ENCODE peak calls at places on chromosomes 4 and X, in six cellular contexts. One of them, this sample, is unnamed.

GRCh38 chrX:32598707-32599106 is 612.6 kb downstream of the DMD start:
- DNase-seq in WERI-Rb-1: no peak
- DNase-seq in IMR-90: no peak
- DNase-seq in DND-41: no peak
- DNase-seq in thoracic aorta: no peak
- DNase-seq in neural crest cell: no peak
- DNase-seq in this sample: no peak

GRCh38 chrX:20593836-20594235 is 327.1 kb upstream of the RPS6KA3 start:
- DNase-seq in WERI-Rb-1: no peak
- DNase-seq in IMR-90: no peak
- DNase-seq in DND-41: no peak
- DNase-seq in thoracic aorta: no peak
- DNase-seq in neural crest cell: no peak
- DNase-seq in this sample: no peak

GRCh38 chrX:1212532-1212931 is at the start of gene CRLF2:
- DNase-seq in WERI-Rb-1: no peak
- DNase-seq in IMR-90: no peak
- DNase-seq in DND-41: no peak
- DNase-seq in thoracic aorta: no peak
- DNase-seq in neural crest cell: no peak
- DNase-seq in this sample: peak; percentile 41

GRCh38 chr4:37958932-37959331 is 1.3 kb upstream of the PTTG2 start:
- DNase-seq in WERI-Rb-1: no peak
- DNase-seq in IMR-90: no peak
- DNase-seq in DND-41: no peak
- DNase-seq in thoracic aorta: no peak
- DNase-seq in neural crest cell: no peak
- DNase-seq in this sample: no peak

GRCh38 chr4:103996059-103996458 is 276.3 kb upstream of the TACR3 start:
- DNase-seq in WERI-Rb-1: peak; percentile 34
- DNase-seq in IMR-90: no peak
- DNase-seq in DND-41: no peak
- DNase-seq in thoracic aorta: no peak
- DNase-seq in neural crest cell: no peak
- DNase-seq in this sample: no peak

GRCh38 chr4:173001571-173001970 is 167.0 kb upstream of the GALNT7 start:
- DNase-seq in WERI-Rb-1: no peak
- DNase-seq in IMR-90: peak; percentile 82
- DNase-seq in DND-41: no peak
- DNase-seq in thoracic aorta: no peak
- DNase-seq in neural crest cell: no peak
- DNase-seq in this sample: no peak

GRCh38 chr4:110587666-110588285 is 35.1 kb downstream of the PITX2 start:
- DNase-seq in WERI-Rb-1: no peak
- DNase-seq in IMR-90: no peak
- DNase-seq in DND-41: no peak
- DNase-seq in thoracic aorta: no peak
- DNase-seq in neural crest cell: no peak
- DNase-seq in this sample: no peak

GRCh38 chrX:104659037-104659744 is 93.2 kb downstream of the IL1RAPL2 start:
- DNase-seq in WERI-Rb-1: no peak
- DNase-seq in IMR-90: no peak
- DNase-seq in DND-41: no peak
- DNase-seq in thoracic aorta: peak; percentile 2
- DNase-seq in neural crest cell: no peak
- DNase-seq in this sample: no peak

GRCh38 chrX:96483642-96484160 is 200.9 kb upstream of the DIAPH2 start:
- DNase-seq in WERI-Rb-1: no peak
- DNase-seq in IMR-90: no peak
- DNase-seq in DND-41: no peak
- DNase-seq in thoracic aorta: no peak
- DNase-seq in neural crest cell: no peak
- DNase-seq in this sample: no peak

GRCh38 chr4:77911091-77911490 is 48.5 kb downstream of the MRPL1 start:
- DNase-seq in WERI-Rb-1: no peak
- DNase-seq in IMR-90: peak; percentile 57
- DNase-seq in DND-41: no peak
- DNase-seq in thoracic aorta: no peak
- DNase-seq in neural crest cell: no peak
- DNase-seq in this sample: no peak

GRCh38 chr4:180542445-180543100 is 1700.6 kb upstream of the TENM3 start:
- DNase-seq in WERI-Rb-1: no peak
- DNase-seq in IMR-90: peak; percentile 75
- DNase-seq in DND-41: no peak
- DNase-seq in thoracic aorta: no peak
- DNase-seq in neural crest cell: no peak
- DNase-seq in this sample: no peak

GRCh38 chr4:97498875-97499274 is 644.4 kb downstream of the STPG2 start:
- DNase-seq in WERI-Rb-1: no peak
- DNase-seq in IMR-90: no peak
- DNase-seq in DND-41: no peak
- DNase-seq in thoracic aorta: no peak
- DNase-seq in neural crest cell: no peak
- DNase-seq in this sample: no peak

GRCh38 chr4:56752985-56753384 is 68.5 kb downstream of the SPINK2 start:
- DNase-seq in WERI-Rb-1: peak; percentile 74
- DNase-seq in IMR-90: no peak
- DNase-seq in DND-41: no peak
- DNase-seq in thoracic aorta: no peak
- DNase-seq in neural crest cell: no peak
- DNase-seq in this sample: no peak

GRCh38 chr4:41692717-41693345 is 55.7 kb downstream of the PHOX2B start:
- DNase-seq in WERI-Rb-1: peak; percentile 44
- DNase-seq in IMR-90: peak; percentile 59
- DNase-seq in DND-41: peak; percentile 48
- DNase-seq in thoracic aorta: no peak
- DNase-seq in neural crest cell: peak; percentile 58
- DNase-seq in this sample: peak; percentile 46

GRCh38 chr4:8198206-8198905 is 734 bp upstream of the SH3TC1 start:
- DNase-seq in WERI-Rb-1: no peak
- DNase-seq in IMR-90: no peak
- DNase-seq in DND-41: no peak
- DNase-seq in thoracic aorta: no peak
- DNase-seq in neural crest cell: no peak
- DNase-seq in this sample: no peak

GRCh38 chr4:56086073-56086521 is 137.4 kb downstream of the CEP135 start:
- DNase-seq in WERI-Rb-1: no peak
- DNase-seq in IMR-90: no peak
- DNase-seq in DND-41: no peak
- DNase-seq in thoracic aorta: no peak
- DNase-seq in neural crest cell: no peak
- DNase-seq in this sample: no peak

GRCh38 chrX:10617964-10618342 is 2.4 kb downstream of the MID1 start:
- DNase-seq in WERI-Rb-1: no peak
- DNase-seq in IMR-90: peak; percentile 75
- DNase-seq in DND-41: no peak
- DNase-seq in thoracic aorta: no peak
- DNase-seq in neural crest cell: no peak
- DNase-seq in this sample: no peak

GRCh38 chr4:76334885-76335284 is 28.4 kb downstream of the STBD1 start:
- DNase-seq in WERI-Rb-1: no peak
- DNase-seq in IMR-90: no peak
- DNase-seq in DND-41: no peak
- DNase-seq in thoracic aorta: no peak
- DNase-seq in neural crest cell: no peak
- DNase-seq in this sample: no peak

GRCh38 chr4:183288955-183289354 is 31.1 kb downstream of the CLDN22 start:
- DNase-seq in WERI-Rb-1: peak; percentile 22
- DNase-seq in IMR-90: no peak
- DNase-seq in DND-41: no peak
- DNase-seq in thoracic aorta: no peak
- DNase-seq in neural crest cell: no peak
- DNase-seq in this sample: peak; percentile 3

GRCh38 chr4:72325215-72325614 is 243.8 kb downstream of the ADAMTS3 start:
- DNase-seq in WERI-Rb-1: no peak
- DNase-seq in IMR-90: no peak
- DNase-seq in DND-41: no peak
- DNase-seq in thoracic aorta: no peak
- DNase-seq in neural crest cell: no peak
- DNase-seq in this sample: no peak

GRCh38 chr4:183444953-183445543 is 612 bp downstream of the CDKN2AIP start:
- DNase-seq in WERI-Rb-1: peak; percentile 61
- DNase-seq in IMR-90: no peak
- DNase-seq in DND-41: peak; percentile 60
- DNase-seq in thoracic aorta: no peak
- DNase-seq in neural crest cell: peak; percentile 35
- DNase-seq in this sample: peak; percentile 58

GRCh38 chr4:112102875-112103370 is 42.3 kb upstream of the FAM241A start:
- DNase-seq in WERI-Rb-1: no peak
- DNase-seq in IMR-90: no peak
- DNase-seq in DND-41: no peak
- DNase-seq in thoracic aorta: no peak
- DNase-seq in neural crest cell: no peak
- DNase-seq in this sample: no peak

GRCh38 chr4:10302096-10302495 is 155.1 kb downstream of the ZNF518B start:
- DNase-seq in WERI-Rb-1: no peak
- DNase-seq in IMR-90: no peak
- DNase-seq in DND-41: no peak
- DNase-seq in thoracic aorta: no peak
- DNase-seq in neural crest cell: no peak
- DNase-seq in this sample: no peak

GRCh38 chrX:75155830-75156525 is at the start of gene ABCB7:
- DNase-seq in WERI-Rb-1: peak; percentile 66
- DNase-seq in IMR-90: peak; percentile 67
- DNase-seq in DND-41: peak; percentile 75
- DNase-seq in thoracic aorta: no peak
- DNase-seq in neural crest cell: peak; percentile 42
- DNase-seq in this sample: peak; percentile 70
- TF ChIP-seq CTCF in WERI-Rb-1: peak; percentile 2
- TF ChIP-seq CTCF in IMR-90: peak; percentile 19
- TF ChIP-seq CTCF in DND-41: peak; percentile 19
- TF ChIP-seq CTCF in thoracic aorta: no peak
- TF ChIP-seq CTCF in neural crest cell: no peak
- TF ChIP-seq CTCF in this sample: no peak

DNA sequence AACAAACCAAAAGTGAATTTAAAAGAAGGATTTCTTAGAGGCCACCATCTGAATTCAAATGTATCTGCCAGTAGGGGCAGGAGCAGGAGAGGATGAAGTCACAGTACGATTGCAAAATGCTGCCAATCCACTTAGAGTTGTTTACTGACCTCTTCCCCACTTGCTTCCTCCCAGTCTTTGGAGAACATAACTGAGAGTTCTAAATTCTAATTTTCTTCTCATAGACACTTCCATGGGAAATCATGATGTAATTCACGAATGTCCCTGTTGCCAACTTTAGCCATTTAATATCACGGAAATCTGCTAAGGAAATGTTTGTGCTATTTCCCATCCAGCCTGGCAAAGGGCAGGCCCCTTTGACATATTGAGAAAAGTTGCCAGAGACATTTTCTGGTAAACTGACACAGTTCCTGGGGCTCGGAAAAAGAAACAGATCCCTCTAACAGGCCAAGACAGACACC is 33.6 kb upstream of the NOCT start:
- DNase-seq in WERI-Rb-1: no peak
- DNase-seq in IMR-90: peak; percentile 74
- DNase-seq in DND-41: no peak
- DNase-seq in thoracic aorta: no peak
- DNase-seq in neural crest cell: no peak
- DNase-seq in this sample: no peak
- TF ChIP-seq CTCF in WERI-Rb-1: no peak
- TF ChIP-seq CTCF in IMR-90: peak; percentile 31
- TF ChIP-seq CTCF in DND-41: no peak
- TF ChIP-seq CTCF in thoracic aorta: peak; percentile 36
- TF ChIP-seq CTCF in neural crest cell: peak; percentile 30
- TF ChIP-seq CTCF in this sample: no peak

GRCh38 chrX:108001218-108001814 is 19.1 kb upstream of the TEX13B start:
- DNase-seq in WERI-Rb-1: no peak
- DNase-seq in IMR-90: peak; percentile 36
- DNase-seq in DND-41: peak; percentile 8
- DNase-seq in thoracic aorta: no peak
- DNase-seq in neural crest cell: no peak
- DNase-seq in this sample: peak; percentile 27
- TF ChIP-seq CTCF in WERI-Rb-1: peak; percentile 57
- TF ChIP-seq CTCF in IMR-90: peak; percentile 37
- TF ChIP-seq CTCF in DND-41: peak; percentile 61
- TF ChIP-seq CTCF in thoracic aorta: no peak
- TF ChIP-seq CTCF in neural crest cell: peak; percentile 66
- TF ChIP-seq CTCF in this sample: peak; percentile 42

DNA sequence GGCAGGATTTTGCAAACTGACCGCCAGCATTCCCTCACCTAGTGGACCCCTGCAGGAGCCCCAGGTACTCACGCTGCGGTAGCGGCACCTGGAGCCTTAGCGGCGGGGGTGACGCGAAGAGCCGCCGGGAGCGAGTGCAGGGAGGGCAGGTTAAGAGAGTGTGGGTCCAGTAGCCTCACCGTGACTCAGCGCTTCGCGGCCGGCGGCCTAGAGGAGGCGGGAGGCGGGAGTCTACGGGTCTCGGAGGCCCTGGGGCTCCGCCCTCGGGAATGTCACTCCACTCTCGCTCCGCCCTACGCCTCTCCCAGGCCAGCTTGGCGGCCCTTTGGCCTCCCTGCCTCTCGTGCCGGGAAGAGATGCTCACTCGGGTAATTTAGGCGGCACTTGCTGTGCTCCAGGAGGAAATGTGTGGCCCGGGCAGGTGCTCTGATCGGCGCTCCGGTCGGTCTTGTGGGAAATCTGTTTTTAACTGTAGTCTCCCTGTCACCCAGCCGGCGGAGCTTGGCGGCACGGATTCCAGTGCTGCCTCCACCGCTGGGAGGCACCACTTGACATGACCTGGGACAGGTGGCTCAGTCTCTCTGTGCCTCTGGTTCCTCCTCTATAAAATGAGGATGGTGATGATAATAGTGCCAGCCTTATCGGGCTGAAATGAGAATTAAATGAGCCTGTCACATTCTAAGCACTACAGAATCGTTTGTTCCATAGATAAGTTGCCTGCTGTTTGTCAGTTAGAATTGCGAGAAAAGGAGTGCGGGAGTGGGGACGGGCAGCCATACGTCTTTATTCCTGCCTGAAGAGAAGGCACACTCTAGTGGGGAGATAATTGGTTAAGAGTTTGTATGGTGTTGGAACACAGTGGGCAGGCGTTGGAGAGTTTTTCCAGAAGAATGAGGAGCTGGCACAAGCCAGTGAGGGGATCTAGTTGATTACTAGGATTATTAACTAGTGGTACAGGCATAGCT is at the start of gene PIR:
- DNase-seq in WERI-Rb-1: peak; percentile 87
- DNase-seq in IMR-90: peak; percentile 80
- DNase-seq in DND-41: no peak
- DNase-seq in thoracic aorta: peak; percentile 50
- DNase-seq in neural crest cell: peak; percentile 82
- DNase-seq in this sample: peak; percentile 69
- TF ChIP-seq CTCF in WERI-Rb-1: peak; percentile 55
- TF ChIP-seq CTCF in IMR-90: peak; percentile 27
- TF ChIP-seq CTCF in DND-41: no peak
- TF ChIP-seq CTCF in thoracic aorta: peak; percentile 41
- TF ChIP-seq CTCF in neural crest cell: peak; percentile 65
- TF ChIP-seq CTCF in this sample: peak; percentile 25